ENCODE peak calls at places on chromosomes 5 and 9, in seven cellular contexts. One of them, this sample, is unnamed.

GRCh38 chr5:62964428-62964827 is 385.8 kb downstream of the LRRC70 start:
- DNase-seq in kidney glomerular epithelial cell: no peak
- DNase-seq in A549: no peak
- DNase-seq in nucleus accumbens: no peak
- DNase-seq in activated T-helper 2 cell treated with anti-CD3 and anti-CD28 coated beads, Interferon-gamma antibody, Interleukin-2, Interleukin-4, amounts not matched to agents 10 μg/mL and 5 μg/mL and 100 μg/mL, durations not matched to agents 14 hours and 24 hours and 36 hours: no peak
- DNase-seq in stimulated activated CD4-positive, alpha-beta T cell treated with anti-CD3 and anti-CD28 coated beads, Interleukin-15, amount 100 ng/mL, for 1 hour: no peak
- DNase-seq in fibroblast of the aortic adventitia: no peak
- DNase-seq in this sample: no peak

GRCh38 chr5:176844281-176844680 is 33.9 kb downstream of the UNC5A start:
- DNase-seq in nucleus accumbens: no peak
- DNase-seq in A549: no peak
- DNase-seq in fibroblast of the aortic adventitia: no peak
- DNase-seq in stimulated activated CD4-positive, alpha-beta T cell treated with anti-CD3 and anti-CD28 coated beads, Interleukin-15, amount 100 ng/mL, for 1 hour: no peak
- DNase-seq in kidney glomerular epithelial cell: no peak
- DNase-seq in activated T-helper 2 cell treated with anti-CD3 and anti-CD28 coated beads, Interferon-gamma antibody, Interleukin-2, Interleukin-4, amounts not matched to agents 10 μg/mL and 5 μg/mL and 100 μg/mL, durations not matched to agents 14 hours and 24 hours and 36 hours: no peak
- DNase-seq in this sample: no peak

GRCh38 chr9:130426883-130427282 is 17.9 kb upstream of the ASS1 start:
- DNase-seq in activated T-helper 2 cell treated with anti-CD3 and anti-CD28 coated beads, Interferon-gamma antibody, Interleukin-2, Interleukin-4, amounts not matched to agents 10 μg/mL and 5 μg/mL and 100 μg/mL, durations not matched to agents 14 hours and 24 hours and 36 hours: no peak
- DNase-seq in A549: peak; percentile 33
- DNase-seq in fibroblast of the aortic adventitia: peak; percentile 39
- DNase-seq in stimulated activated CD4-positive, alpha-beta T cell treated with anti-CD3 and anti-CD28 coated beads, Interleukin-15, amount 100 ng/mL, for 1 hour: no peak
- DNase-seq in nucleus accumbens: no peak
- DNase-seq in kidney glomerular epithelial cell: no peak
- DNase-seq in this sample: no peak

GRCh38 chr5:138662599-138662998 is 87.4 kb upstream of the HSPA9 start:
- DNase-seq in A549: no peak
- DNase-seq in nucleus accumbens: no peak
- DNase-seq in stimulated activated CD4-positive, alpha-beta T cell treated with anti-CD3 and anti-CD28 coated beads, Interleukin-15, amount 100 ng/mL, for 1 hour: peak; percentile 16
- DNase-seq in activated T-helper 2 cell treated with anti-CD3 and anti-CD28 coated beads, Interferon-gamma antibody, Interleukin-2, Interleukin-4, amounts not matched to agents 10 μg/mL and 5 μg/mL and 100 μg/mL, durations not matched to agents 14 hours and 24 hours and 36 hours: no peak
- DNase-seq in fibroblast of the aortic adventitia: no peak
- DNase-seq in kidney glomerular epithelial cell: no peak
- DNase-seq in this sample: peak; percentile 41

GRCh38 chr5:14110680-14111079 is 32.5 kb upstream of the TRIO start:
- DNase-seq in activated T-helper 2 cell treated with anti-CD3 and anti-CD28 coated beads, Interferon-gamma antibody, Interleukin-2, Interleukin-4, amounts not matched to agents 10 μg/mL and 5 μg/mL and 100 μg/mL, durations not matched to agents 14 hours and 24 hours and 36 hours: no peak
- DNase-seq in fibroblast of the aortic adventitia: peak; percentile 95
- DNase-seq in nucleus accumbens: no peak
- DNase-seq in stimulated activated CD4-positive, alpha-beta T cell treated with anti-CD3 and anti-CD28 coated beads, Interleukin-15, amount 100 ng/mL, for 1 hour: no peak
- DNase-seq in A549: no peak
- DNase-seq in kidney glomerular epithelial cell: no peak
- DNase-seq in this sample: no peak

GRCh38 chr5:36660397-36661049 is 54.1 kb downstream of the SLC1A3 start:
- DNase-seq in nucleus accumbens: no peak
- DNase-seq in fibroblast of the aortic adventitia: no peak
- DNase-seq in A549: no peak
- DNase-seq in activated T-helper 2 cell treated with anti-CD3 and anti-CD28 coated beads, Interferon-gamma antibody, Interleukin-2, Interleukin-4, amounts not matched to agents 10 μg/mL and 5 μg/mL and 100 μg/mL, durations not matched to agents 14 hours and 24 hours and 36 hours: no peak
- DNase-seq in stimulated activated CD4-positive, alpha-beta T cell treated with anti-CD3 and anti-CD28 coated beads, Interleukin-15, amount 100 ng/mL, for 1 hour: no peak
- DNase-seq in kidney glomerular epithelial cell: no peak
- DNase-seq in this sample: no peak

GRCh38 chr9:133703571-133704399 is 34.4 kb downstream of the SARDH start:
- DNase-seq in nucleus accumbens: no peak
- DNase-seq in A549: no peak
- DNase-seq in fibroblast of the aortic adventitia: no peak
- DNase-seq in kidney glomerular epithelial cell: no peak
- DNase-seq in stimulated activated CD4-positive, alpha-beta T cell treated with anti-CD3 and anti-CD28 coated beads, Interleukin-15, amount 100 ng/mL, for 1 hour: no peak
- DNase-seq in activated T-helper 2 cell treated with anti-CD3 and anti-CD28 coated beads, Interferon-gamma antibody, Interleukin-2, Interleukin-4, amounts not matched to agents 10 μg/mL and 5 μg/mL and 100 μg/mL, durations not matched to agents 14 hours and 24 hours and 36 hours: no peak
- DNase-seq in this sample: no peak

GRCh38 chr9:134623408-134624066 is 18.1 kb upstream of the COL5A1 start:
- DNase-seq in A549: no peak
- DNase-seq in kidney glomerular epithelial cell: no peak
- DNase-seq in activated T-helper 2 cell treated with anti-CD3 and anti-CD28 coated beads, Interferon-gamma antibody, Interleukin-2, Interleukin-4, amounts not matched to agents 10 μg/mL and 5 μg/mL and 100 μg/mL, durations not matched to agents 14 hours and 24 hours and 36 hours: no peak
- DNase-seq in nucleus accumbens: no peak
- DNase-seq in stimulated activated CD4-positive, alpha-beta T cell treated with anti-CD3 and anti-CD28 coated beads, Interleukin-15, amount 100 ng/mL, for 1 hour: no peak
- DNase-seq in fibroblast of the aortic adventitia: no peak
- DNase-seq in this sample: no peak

GRCh38 chr5:120778491-120779293 is 314.6 kb downstream of the PRR16 start:
- DNase-seq in nucleus accumbens: no peak
- DNase-seq in activated T-helper 2 cell treated with anti-CD3 and anti-CD28 coated beads, Interferon-gamma antibody, Interleukin-2, Interleukin-4, amounts not matched to agents 10 μg/mL and 5 μg/mL and 100 μg/mL, durations not matched to agents 14 hours and 24 hours and 36 hours: no peak
- DNase-seq in kidney glomerular epithelial cell: peak; percentile 58
- DNase-seq in fibroblast of the aortic adventitia: peak; percentile 66
- DNase-seq in A549: no peak
- DNase-seq in stimulated activated CD4-positive, alpha-beta T cell treated with anti-CD3 and anti-CD28 coated beads, Interleukin-15, amount 100 ng/mL, for 1 hour: no peak
- DNase-seq in this sample: no peak

GRCh38 chr5:87359106-87359505 is 53.6 kb downstream of the CCNH start:
- DNase-seq in A549: no peak
- DNase-seq in stimulated activated CD4-positive, alpha-beta T cell treated with anti-CD3 and anti-CD28 coated beads, Interleukin-15, amount 100 ng/mL, for 1 hour: no peak
- DNase-seq in nucleus accumbens: no peak
- DNase-seq in kidney glomerular epithelial cell: no peak
- DNase-seq in fibroblast of the aortic adventitia: no peak
- DNase-seq in activated T-helper 2 cell treated with anti-CD3 and anti-CD28 coated beads, Interferon-gamma antibody, Interleukin-2, Interleukin-4, amounts not matched to agents 10 μg/mL and 5 μg/mL and 100 μg/mL, durations not matched to agents 14 hours and 24 hours and 36 hours: no peak
- DNase-seq in this sample: no peak

GRCh38 chr9:95508968-95509850 is 7.6 kb downstream of the PTCH1 start:
- DNase-seq in nucleus accumbens: peak; percentile 92
- DNase-seq in fibroblast of the aortic adventitia: peak; percentile 89
- DNase-seq in stimulated activated CD4-positive, alpha-beta T cell treated with anti-CD3 and anti-CD28 coated beads, Interleukin-15, amount 100 ng/mL, for 1 hour: peak; percentile 45
- DNase-seq in A549: peak; percentile 59
- DNase-seq in activated T-helper 2 cell treated with anti-CD3 and anti-CD28 coated beads, Interferon-gamma antibody, Interleukin-2, Interleukin-4, amounts not matched to agents 10 μg/mL and 5 μg/mL and 100 μg/mL, durations not matched to agents 14 hours and 24 hours and 36 hours: peak; percentile 61
- DNase-seq in kidney glomerular epithelial cell: peak; percentile 95
- DNase-seq in this sample: peak; percentile 85

GRCh38 chr5:17257705-17258273 is 40.4 kb downstream of the BASP1 start:
- DNase-seq in kidney glomerular epithelial cell: no peak
- DNase-seq in activated T-helper 2 cell treated with anti-CD3 and anti-CD28 coated beads, Interferon-gamma antibody, Interleukin-2, Interleukin-4, amounts not matched to agents 10 μg/mL and 5 μg/mL and 100 μg/mL, durations not matched to agents 14 hours and 24 hours and 36 hours: no peak
- DNase-seq in nucleus accumbens: no peak
- DNase-seq in stimulated activated CD4-positive, alpha-beta T cell treated with anti-CD3 and anti-CD28 coated beads, Interleukin-15, amount 100 ng/mL, for 1 hour: no peak
- DNase-seq in A549: no peak
- DNase-seq in fibroblast of the aortic adventitia: peak; percentile 23
- DNase-seq in this sample: no peak

GRCh38 chr5:55821731-55822512 is 29.2 kb upstream of the IL31RA start:
- DNase-seq in A549: peak; percentile 49
- DNase-seq in kidney glomerular epithelial cell: no peak
- DNase-seq in stimulated activated CD4-positive, alpha-beta T cell treated with anti-CD3 and anti-CD28 coated beads, Interleukin-15, amount 100 ng/mL, for 1 hour: no peak
- DNase-seq in activated T-helper 2 cell treated with anti-CD3 and anti-CD28 coated beads, Interferon-gamma antibody, Interleukin-2, Interleukin-4, amounts not matched to agents 10 μg/mL and 5 μg/mL and 100 μg/mL, durations not matched to agents 14 hours and 24 hours and 36 hours: no peak
- DNase-seq in fibroblast of the aortic adventitia: no peak
- DNase-seq in nucleus accumbens: no peak
- DNase-seq in this sample: no peak

GRCh38 chr5:2373631-2374030 is 377.8 kb downstream of the IRX2 start:
- DNase-seq in stimulated activated CD4-positive, alpha-beta T cell treated with anti-CD3 and anti-CD28 coated beads, Interleukin-15, amount 100 ng/mL, for 1 hour: no peak
- DNase-seq in nucleus accumbens: no peak
- DNase-seq in A549: no peak
- DNase-seq in kidney glomerular epithelial cell: no peak
- DNase-seq in fibroblast of the aortic adventitia: no peak
- DNase-seq in activated T-helper 2 cell treated with anti-CD3 and anti-CD28 coated beads, Interferon-gamma antibody, Interleukin-2, Interleukin-4, amounts not matched to agents 10 μg/mL and 5 μg/mL and 100 μg/mL, durations not matched to agents 14 hours and 24 hours and 36 hours: no peak
- DNase-seq in this sample: no peak

GRCh38 chr9:118455259-118455658 is 751.1 kb downstream of the TLR4 start:
- DNase-seq in activated T-helper 2 cell treated with anti-CD3 and anti-CD28 coated beads, Interferon-gamma antibody, Interleukin-2, Interleukin-4, amounts not matched to agents 10 μg/mL and 5 μg/mL and 100 μg/mL, durations not matched to agents 14 hours and 24 hours and 36 hours: no peak
- DNase-seq in A549: no peak
- DNase-seq in fibroblast of the aortic adventitia: no peak
- DNase-seq in nucleus accumbens: no peak
- DNase-seq in kidney glomerular epithelial cell: no peak
- DNase-seq in stimulated activated CD4-positive, alpha-beta T cell treated with anti-CD3 and anti-CD28 coated beads, Interleukin-15, amount 100 ng/mL, for 1 hour: no peak
- DNase-seq in this sample: no peak

This sample was measured in Kasumi-1.